ENCODE peak calls at places on chromosome 10, in nine cellular contexts. R, S, T, I, M, Q, A, B and Z are unnamed samples.

GRCh38 chr10:128708182-128708581 is 582.0 kb upstream of the MKI67 start:
- DNase-seq in R (no peak), S (no peak), T (no peak), I (no peak), M (no peak), Q (no peak), A (no peak), B (no peak), Z (no peak)

GRCh38 chr10:132306341-132306685 is 1.4 kb downstream of the STK32C start:
- DNase-seq in R (no peak), S (no peak), T (no peak), I (no peak), M (no peak), Q (no peak), A (no peak), B (peak; percentile 44), Z (no peak)

GRCh38 chr10:78066728-78067430 is 33.2 kb downstream of the RPS24 start:
- DNase-seq in R (no peak), S (no peak), T (no peak), I (no peak), M (no peak), Q (no peak), A (no peak), B (no peak), Z (no peak)

GRCh38 chr10:33334839-33335549 is 527 bp upstream of the NRP1 start:
- DNase-seq in R (peak; percentile 88), S (peak; percentile 94), T (peak; percentile 57), I (peak; percentile 89), M (no peak), Q (peak; percentile 54), A (peak; percentile 67), B (peak; percentile 79), Z (peak; percentile 87)

GRCh38 chr10:62960416-62960815 is 144.2 kb upstream of the EGR2 start:
- DNase-seq in R (no peak), S (no peak), T (no peak), I (peak; percentile 90), M (no peak), Q (no peak), A (no peak), B (no peak), Z (no peak)

GRCh38 chr10:63700935-63701263 is 179.7 kb downstream of the REEP3 start:
- DNase-seq in R (no peak), S (peak; percentile 48), T (no peak), I (no peak), M (no peak), Q (no peak), A (no peak), B (no peak), Z (peak; percentile 54)

GRCh38 chr10:17507538-17507937 is 53.1 kb upstream of the ST8SIA6 start:
- DNase-seq in R (no peak), S (no peak), T (no peak), I (no peak), M (no peak), Q (peak; percentile 26), A (no peak), B (no peak), Z (no peak)

GRCh38 chr10:60733189-60733815 is 45.0 kb upstream of the CDK1 start:
- DNase-seq in R (peak; percentile 45), S (peak; percentile 4), T (peak; percentile 78), I (peak; percentile 11), M (no peak), Q (peak; percentile 62), A (peak; percentile 74), B (peak; percentile 77), Z (peak; percentile 81)

GRCh38 chr10:72254891-72255568 is 18.7 kb upstream of the DDIT4 start:
- DNase-seq in R (peak; percentile 87), S (peak; percentile 78), T (peak; percentile 93), I (peak; percentile 52), M (no peak), Q (peak; percentile 66), A (peak; percentile 75), B (peak; percentile 89), Z (peak; percentile 66)

GRCh38 chr10:88409824-88410223 is 173.3 kb downstream of the RNLS start:
- DNase-seq in R (no peak), S (no peak), T (no peak), I (no peak), M (no peak), Q (no peak), A (no peak), B (no peak), Z (no peak)

GRCh38 chr10:2920638-2921037 is 146.7 kb upstream of the PFKP start:
- DNase-seq in R (no peak), S (no peak), T (no peak), I (no peak), M (no peak), Q (no peak), A (peak; percentile 37), B (no peak), Z (peak; percentile 44)

GRCh38 chr10:92778091-92778490 is 70.2 kb upstream of the EXOC6 start:
- DNase-seq in R (no peak), S (peak; percentile 44), T (no peak), I (peak; percentile 5), M (no peak), Q (no peak), A (no peak), B (no peak), Z (peak; percentile 58)

GRCh38 chr10:71697938-71698709 is 21.5 kb downstream of the C10orf105 start:
- DNase-seq in R (no peak), S (no peak), T (no peak), I (no peak), M (no peak), Q (no peak), A (no peak), B (no peak), Z (no peak)

GRCh38 chr10:114477285-114477684 is 73.0 kb upstream of the AFAP1L2 start:
- DNase-seq in R (no peak), S (peak; percentile 14), T (no peak), I (no peak), M (no peak), Q (no peak), A (no peak), B (no peak), Z (no peak)

GRCh38 chr10:61793760-61794713 is 107.5 kb upstream of the ARID5B start:
- DNase-seq in R (no peak), S (peak; percentile 49), T (no peak), I (peak; percentile 80), M (no peak), Q (no peak), A (peak; percentile 15), B (no peak), Z (no peak)

GRCh38 chr10:63767512-63767911 is 246.3 kb downstream of the REEP3 start:
- DNase-seq in R (peak; percentile 18), S (peak; percentile 58), T (no peak), I (peak; percentile 19), M (no peak), Q (no peak), A (no peak), B (no peak), Z (peak; percentile 13)

GRCh38 chr10:89393898-89394297 is 1.5 kb downstream of the IFIT1 start:
- DNase-seq in R (no peak), S (no peak), T (no peak), I (no peak), M (no peak), Q (no peak), A (no peak), B (no peak), Z (peak; percentile 50)

GRCh38 chr10:124636271-124636993 is 107.7 kb downstream of the FAM53B start:
- DNase-seq in R (no peak), S (no peak), T (no peak), I (no peak), M (no peak), Q (no peak), A (no peak), B (no peak), Z (no peak)
- TF ChIP-seq CTCF in R (no peak), S (no peak), T (no peak), I (no peak), M (no peak), Q (no peak), A (no peak), B (no peak), Z (no peak)

DNA sequence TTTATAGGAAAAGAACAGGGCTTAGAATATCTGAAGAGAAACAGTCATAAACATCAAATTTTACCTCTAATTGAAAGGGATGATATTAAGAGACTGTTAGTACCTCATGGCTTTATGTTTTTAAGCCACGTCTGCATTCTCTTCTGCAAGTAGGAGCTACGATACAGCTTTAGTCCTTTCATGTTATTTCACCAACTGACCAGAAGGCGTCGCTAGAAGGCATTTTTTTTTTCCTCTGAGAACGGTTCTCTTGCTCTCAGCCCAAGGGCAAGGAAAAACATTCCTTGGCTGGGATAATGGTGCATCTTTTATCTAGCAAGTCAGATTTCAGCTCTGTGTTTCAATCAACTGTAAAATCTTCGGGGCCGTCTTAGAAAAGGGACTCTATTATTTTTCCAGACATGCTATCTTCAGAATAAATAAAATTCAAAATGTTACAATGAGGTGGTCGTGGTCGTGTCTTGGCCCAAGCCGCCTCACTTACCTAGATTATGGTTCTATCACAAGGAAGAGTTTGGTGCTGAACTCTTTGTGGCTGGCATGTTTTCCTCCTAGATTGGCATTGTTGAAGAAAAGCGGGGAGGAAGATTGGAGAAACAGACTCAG is 41.6 kb upstream of the LYZL2 start:
- DNase-seq in R (peak; percentile 84), S (peak; percentile 93), T (no peak), I (peak; percentile 64), M (peak; percentile 79), Q (peak; percentile 70), A (peak; percentile 32), B (no peak), Z (peak; percentile 77)
- H3K4me3 ChIP-seq in R (no peak overlapping the region), S (no peak overlapping the region), T (peak overlapping the region; percentile 34), I (no peak overlapping the region), M (no peak overlapping the region), Q (peak overlapping the region; percentile 56), A (no peak overlapping the region), B (peak overlapping the region; percentile 34), Z (no peak overlapping the region)

DNA sequence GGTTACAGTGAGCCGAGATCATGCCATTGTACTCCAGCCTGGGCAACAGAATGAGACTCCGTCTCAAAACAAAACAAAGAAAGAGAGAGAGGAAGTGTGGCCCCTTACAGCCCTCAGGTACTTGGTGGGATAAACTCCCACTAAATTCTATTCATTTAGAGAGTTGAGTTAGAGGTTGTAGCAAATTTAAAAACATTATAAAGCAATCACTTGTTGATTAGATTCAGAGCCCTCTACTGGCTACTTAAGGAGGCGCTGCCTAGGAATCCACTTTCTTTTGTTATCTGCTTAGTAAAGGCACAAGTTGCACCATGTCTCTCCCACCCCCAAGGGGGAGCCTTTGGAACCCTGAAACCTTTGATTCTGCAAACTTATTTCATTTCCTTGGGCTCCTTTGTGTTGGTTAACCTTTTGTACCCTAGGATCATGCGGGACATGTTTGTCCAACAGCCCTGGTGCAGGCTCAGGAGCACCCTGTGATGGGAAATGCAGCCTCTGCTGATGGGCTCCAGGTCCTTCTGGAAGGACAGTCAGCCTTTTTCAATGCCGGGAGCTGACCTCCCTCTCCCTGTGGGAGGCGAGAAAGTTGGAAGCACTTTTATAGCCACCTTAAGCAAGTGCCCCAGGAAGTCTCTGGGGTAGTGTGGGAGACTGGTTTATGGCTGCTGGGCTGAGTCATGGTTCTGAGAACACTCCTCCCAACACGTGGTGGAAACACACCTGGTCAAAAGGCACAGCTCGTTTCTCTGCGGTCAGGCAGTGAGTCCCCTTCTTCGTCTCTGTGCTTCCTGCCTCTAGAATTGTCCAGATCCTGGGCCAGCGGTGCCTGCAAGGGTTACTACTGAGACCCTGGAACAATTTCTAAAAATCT is 2.3 kb downstream of the HKDC1 start:
- DNase-seq in R (peak; percentile 73), S (peak; percentile 76), T (peak; percentile 71), I (peak; percentile 57), M (peak; percentile 70), Q (peak; percentile 97), A (peak; percentile 91), B (no peak), Z (peak; percentile 94)
- TF ChIP-seq CTCF in R (peak; percentile 75), S (peak; percentile 81), T (peak; percentile 53), I (peak; percentile 62), M (peak; percentile 71), Q (peak; percentile 83), A (peak; percentile 53), B (peak; percentile 75), Z (peak; percentile 73)

GRCh38 chr10:124106241-124106905 is 13.0 kb upstream of the CHST15 start:
- DNase-seq in R (peak; percentile 55), S (peak; percentile 88), T (peak; percentile 77), I (peak; percentile 85), M (peak; percentile 52), Q (peak; percentile 93), A (no peak), B (peak; percentile 65), Z (peak; percentile 93)
- H3K4me3 ChIP-seq in R (no peak overlapping the region), S (no peak overlapping the region), T (no peak overlapping the region), I (no peak overlapping the region), M (no peak overlapping the region), Q (peak overlapping the region; percentile 62), A (no peak overlapping the region), B (no peak overlapping the region), Z (no peak overlapping the region)